ENCODE peak calls at places on chromosomes 13 and 19, in four cellular contexts. One of them, this sample, is unnamed.

GRCh38 chr19:12952488-12953455 is 4.3 kb downstream of the GADD45GIP1 start:
- DNase-seq in non-pigmented ciliary epithelial cell: peak
- DNase-seq in ovary: peak
- DNase-seq in T-helper 9 cell: no peak
- DNase-seq in this sample: peak

GRCh38 chr13:35714588-35714987 is 238.1 kb upstream of the MAB21L1 start:
- DNase-seq in ovary: no peak
- DNase-seq in non-pigmented ciliary epithelial cell: no peak
- DNase-seq in T-helper 9 cell: no peak
- DNase-seq in this sample: no peak

GRCh38 chr19:18205180-18205915 is 1.5 kb upstream of the RAB3A start:
- DNase-seq in T-helper 9 cell: peak
- DNase-seq in non-pigmented ciliary epithelial cell: peak
- DNase-seq in ovary: peak
- DNase-seq in this sample: peak

GRCh38 chr19:35294328-35294727 is 2.4 kb downstream of the MAG start:
- DNase-seq in ovary: no peak
- DNase-seq in T-helper 9 cell: no peak
- DNase-seq in non-pigmented ciliary epithelial cell: no peak
- DNase-seq in this sample: no peak

GRCh38 chr13:98741741-98742435 is 10.6 kb downstream of the SLC15A1 start:
- DNase-seq in non-pigmented ciliary epithelial cell: no peak
- DNase-seq in T-helper 9 cell: no peak
- DNase-seq in ovary: no peak
- DNase-seq in this sample: no peak

GRCh38 chr19:41009700-41010235 is 18.7 kb downstream of the CYP2B6 start:
- DNase-seq in non-pigmented ciliary epithelial cell: no peak
- DNase-seq in ovary: no peak
- DNase-seq in T-helper 9 cell: no peak
- DNase-seq in this sample: no peak

GRCh38 chr13:82305588-82305987 is 1576.7 kb downstream of the SLITRK1 start:
- DNase-seq in non-pigmented ciliary epithelial cell: no peak
- DNase-seq in T-helper 9 cell: no peak
- DNase-seq in ovary: no peak
- DNase-seq in this sample: no peak

GRCh38 chr19:48999481-49000325 is 6.0 kb downstream of the RUVBL2 start:
- DNase-seq in non-pigmented ciliary epithelial cell: no peak
- DNase-seq in T-helper 9 cell: peak
- DNase-seq in ovary: no peak
- DNase-seq in this sample: no peak

GRCh38 chr19:644789-645188 is 5.1 kb downstream of the FGF22 start:
- DNase-seq in T-helper 9 cell: no peak
- DNase-seq in non-pigmented ciliary epithelial cell: no peak
- DNase-seq in ovary: no peak
- DNase-seq in this sample: no peak

This sample was measured in hypothalamus.